ENCODE peak calls at places on chromosomes 11 and 22, in seven cellular contexts. One of them, this sample, is unnamed. For H3K4me1, the result is how much of the 10 kb centered on the place peaks cover.

GRCh38 chr11:45097721-45098493 is 48.5 kb upstream of the PRDM11 start:
- DNase-seq in cardiac muscle cell: peak
- DNase-seq in heart right ventricle: peak
- DNase-seq in right atrium auricular region: peak
- DNase-seq in testis: peak
- DNase-seq in Peyer's patch: no peak
- DNase-seq in A549: no peak
- DNase-seq in this sample: peak

GRCh38 chr22:26671317-26672059 is 14.1 kb downstream of the MIAT start:
- DNase-seq in testis: no peak
- DNase-seq in Peyer's patch: peak
- DNase-seq in heart right ventricle: peak
- DNase-seq in right atrium auricular region: no peak
- DNase-seq in cardiac muscle cell: no peak
- DNase-seq in A549: no peak
- DNase-seq in this sample: peak

GRCh38 chr11:46920709-46921108 is 2.4 kb upstream of the LRP4 start:
- DNase-seq in heart right ventricle: no peak
- DNase-seq in testis: peak
- DNase-seq in cardiac muscle cell: peak
- DNase-seq in A549: peak
- DNase-seq in Peyer's patch: no peak
- DNase-seq in right atrium auricular region: peak
- DNase-seq in this sample: peak

GRCh38 chr11:109059402-109059801 is 362.6 kb upstream of the C11orf87 start:
- DNase-seq in Peyer's patch: no peak
- DNase-seq in testis: no peak
- DNase-seq in right atrium auricular region: no peak
- DNase-seq in heart right ventricle: no peak
- DNase-seq in cardiac muscle cell: no peak
- DNase-seq in A549: no peak
- DNase-seq in this sample: no peak

GRCh38 chr11:116918925-116919653 is 81.7 kb upstream of the APOA1 start:
- DNase-seq in A549: no peak
- DNase-seq in heart right ventricle: no peak
- DNase-seq in Peyer's patch: no peak
- DNase-seq in cardiac muscle cell: no peak
- DNase-seq in testis: no peak
- DNase-seq in right atrium auricular region: no peak
- DNase-seq in this sample: no peak

GRCh38 chr22:43088616-43088978 is 594 bp downstream of the TTLL1 start:
- DNase-seq in heart right ventricle: no peak
- DNase-seq in cardiac muscle cell: no peak
- DNase-seq in right atrium auricular region: no peak
- DNase-seq in Peyer's patch: no peak
- DNase-seq in A549: no peak
- DNase-seq in testis: no peak
- DNase-seq in this sample: no peak

GRCh38 chr11:19714093-19714386 is 1.4 kb downstream of the NAV2 start:
- DNase-seq in testis: no peak
- DNase-seq in heart right ventricle: no peak
- DNase-seq in cardiac muscle cell: peak
- DNase-seq in Peyer's patch: no peak
- DNase-seq in right atrium auricular region: no peak
- DNase-seq in A549: no peak
- DNase-seq in this sample: no peak

GRCh38 chr22:22452211-22452610 is 56.3 kb downstream of the ZNF280B start:
- DNase-seq in testis: no peak
- DNase-seq in right atrium auricular region: no peak
- DNase-seq in heart right ventricle: no peak
- DNase-seq in Peyer's patch: no peak
- DNase-seq in A549: no peak
- DNase-seq in cardiac muscle cell: no peak
- DNase-seq in this sample: no peak

GRCh38 chr11:130209128-130209932 is 49.7 kb downstream of the ST14 start:
- DNase-seq in testis: peak
- DNase-seq in heart right ventricle: no peak
- DNase-seq in cardiac muscle cell: no peak
- DNase-seq in right atrium auricular region: peak
- DNase-seq in Peyer's patch: peak
- DNase-seq in A549: no peak
- DNase-seq in this sample: peak

GRCh38 chr11:97860237-97860636 is 1160.5 kb upstream of the CNTN5 start:
- DNase-seq in cardiac muscle cell: peak
- DNase-seq in right atrium auricular region: no peak
- DNase-seq in testis: no peak
- DNase-seq in A549: no peak
- DNase-seq in heart right ventricle: no peak
- DNase-seq in Peyer's patch: no peak
- DNase-seq in this sample: no peak

GRCh38 chr11:339963-340362 is 19.3 kb upstream of the IFITM3 start:
- DNase-seq in A549: no peak
- DNase-seq in right atrium auricular region: no peak
- DNase-seq in testis: no peak
- DNase-seq in heart right ventricle: no peak
- DNase-seq in Peyer's patch: no peak
- DNase-seq in cardiac muscle cell: no peak
- DNase-seq in this sample: no peak
- TF ChIP-seq CTCF in A549: no peak
- TF ChIP-seq CTCF in right atrium auricular region: no peak
- TF ChIP-seq CTCF in testis: no peak
- TF ChIP-seq CTCF in heart right ventricle: no peak
- TF ChIP-seq CTCF in Peyer's patch: no peak
- TF ChIP-seq CTCF in cardiac muscle cell: no peak
- TF ChIP-seq CTCF in this sample: no peak

DNA sequence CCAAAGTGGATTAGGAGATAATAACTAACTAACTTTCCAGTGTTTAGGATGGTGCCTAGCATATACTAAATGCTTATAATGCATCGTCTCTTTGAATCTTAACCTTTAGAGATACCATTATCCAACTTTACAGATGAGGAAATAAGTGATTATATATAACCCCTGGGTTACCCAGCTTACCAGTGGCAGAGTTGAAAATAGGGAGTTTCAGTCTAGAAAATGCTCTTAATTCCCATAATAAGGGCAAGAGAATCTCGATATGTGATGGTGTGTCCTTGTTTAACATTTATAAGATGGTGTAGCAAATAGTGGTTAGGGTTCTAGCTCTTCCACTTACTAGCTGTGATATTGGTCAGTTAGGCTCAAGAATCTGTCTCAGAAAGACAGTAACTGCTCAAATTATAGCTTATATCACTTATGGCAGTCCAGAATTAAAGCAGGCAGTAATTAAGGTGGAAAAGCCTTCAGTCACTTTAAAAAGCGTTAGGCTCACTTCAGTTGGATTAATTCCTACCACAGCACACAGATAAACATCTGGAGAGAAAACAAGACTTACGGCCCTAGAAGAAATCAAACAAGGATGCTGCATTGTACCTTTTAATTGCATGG is 6.3 kb downstream of the XBP1 start:
- DNase-seq in cardiac muscle cell: no peak
- DNase-seq in A549: no peak
- DNase-seq in heart right ventricle: no peak
- DNase-seq in Peyer's patch: no peak
- DNase-seq in right atrium auricular region: no peak
- DNase-seq in testis: no peak
- DNase-seq in this sample: no peak
- H3K4me1 ChIP-seq in cardiac muscle cell: under half
- H3K4me1 ChIP-seq in A549: under half
- H3K4me1 ChIP-seq in heart right ventricle: half or more
- H3K4me1 ChIP-seq in Peyer's patch: half or more
- H3K4me1 ChIP-seq in right atrium auricular region: under half
- H3K4me1 ChIP-seq in testis: under half
- H3K4me1 ChIP-seq in this sample: under half

GRCh38 chr11:134579709-134580634 is 167.9 kb upstream of the B3GAT1 start:
- DNase-seq in testis: no peak
- DNase-seq in Peyer's patch: no peak
- DNase-seq in right atrium auricular region: peak
- DNase-seq in A549: no peak
- DNase-seq in heart right ventricle: no peak
- DNase-seq in cardiac muscle cell: no peak
- DNase-seq in this sample: no peak

GRCh38 chr11:134580635-134581025 is 168.6 kb upstream of the B3GAT1 start:
- DNase-seq in heart right ventricle: no peak
- DNase-seq in A549: no peak
- DNase-seq in cardiac muscle cell: no peak
- DNase-seq in Peyer's patch: no peak
- DNase-seq in right atrium auricular region: peak
- DNase-seq in testis: no peak
- DNase-seq in this sample: no peak

GRCh38 chr11:134577801-134578200 is 165.8 kb upstream of the B3GAT1 start:
- DNase-seq in Peyer's patch: no peak
- DNase-seq in cardiac muscle cell: no peak
- DNase-seq in A549: no peak
- DNase-seq in heart right ventricle: no peak
- DNase-seq in right atrium auricular region: peak
- DNase-seq in testis: no peak
- DNase-seq in this sample: no peak

GRCh38 chr11:134581121-134581626 is 169.1 kb upstream of the B3GAT1 start:
- DNase-seq in A549: no peak
- DNase-seq in Peyer's patch: no peak
- DNase-seq in cardiac muscle cell: no peak
- DNase-seq in right atrium auricular region: peak
- DNase-seq in heart right ventricle: no peak
- DNase-seq in testis: no peak
- DNase-seq in this sample: no peak

GRCh38 chr11:134578807-134579708 is 167.0 kb upstream of the B3GAT1 start:
- DNase-seq in Peyer's patch: no peak
- DNase-seq in cardiac muscle cell: no peak
- DNase-seq in heart right ventricle: no peak
- DNase-seq in right atrium auricular region: peak
- DNase-seq in testis: peak
- DNase-seq in A549: no peak
- DNase-seq in this sample: peak
- TF ChIP-seq CTCF in Peyer's patch: no peak
- TF ChIP-seq CTCF in cardiac muscle cell: no peak
- TF ChIP-seq CTCF in heart right ventricle: no peak
- TF ChIP-seq CTCF in right atrium auricular region: no peak
- TF ChIP-seq CTCF in testis: no peak
- TF ChIP-seq CTCF in A549: no peak
- TF ChIP-seq CTCF in this sample: no peak

GRCh38 chr11:119337581-119338317 is 2.9 kb downstream of the C1QTNF5 start:
- DNase-seq in heart right ventricle: no peak
- DNase-seq in A549: no peak
- DNase-seq in Peyer's patch: no peak
- DNase-seq in cardiac muscle cell: peak
- DNase-seq in testis: no peak
- DNase-seq in right atrium auricular region: no peak
- DNase-seq in this sample: no peak
- H3K4me1 ChIP-seq in heart right ventricle: half or more
- H3K4me1 ChIP-seq in A549: under half
- H3K4me1 ChIP-seq in Peyer's patch: half or more
- H3K4me1 ChIP-seq in cardiac muscle cell: under half
- H3K4me1 ChIP-seq in testis: under half
- H3K4me1 ChIP-seq in right atrium auricular region: half or more
- H3K4me1 ChIP-seq in this sample: under half